ENCODE peak calls at places on chromosomes 6 and 20, in six cellular contexts. H is ascending aorta, Z is MM.1S, E is neural progenitor cell, K is PC-9, N is A549. B is an unnamed sample.

GRCh38 chr6:42306439-42307140 is 88.9 kb upstream of the MRPS10 start:
- DNase-seq in H (no peak), N (no peak), Z (no peak), K (no peak), E (no peak), B (no peak)

GRCh38 chr6:3261921-3262320 is 3.2 kb downstream of the PSMG4 start:
- DNase-seq in K (no peak), E (no peak), Z (no peak), H (no peak), N (no peak), B (no peak)

GRCh38 chr6:104322849-104323248 is 536.9 kb downstream of the HACE1 start:
- DNase-seq in N (no peak), E (no peak), K (no peak), H (no peak), Z (no peak), B (no peak)

GRCh38 chr20:14997791-14998190 is 660.4 kb upstream of the FLRT3 start:
- DNase-seq in Z (no peak), E (no peak), K (peak; percentile 10), N (no peak), H (no peak), B (no peak)

GRCh38 chr20:58651823-58652605 is 931 bp downstream of the STX16 start:
- DNase-seq in H (no peak), Z (peak; percentile 84), K (peak; percentile 40), N (peak; percentile 72), E (peak; percentile 73), B (peak; percentile 79)

GRCh38 chr6:130421567-130421966 is 55.8 kb downstream of the TMEM200A start:
- DNase-seq in K (no peak), Z (no peak), H (no peak), E (no peak), N (no peak), B (no peak)

GRCh38 chr6:126210398-126211075 is 129.4 kb upstream of the CENPW start:
- DNase-seq in E (no peak), K (no peak), N (no peak), H (no peak), Z (no peak), B (no peak)

GRCh38 chr6:45387236-45387635 is 9.5 kb upstream of the SUPT3H start:
- DNase-seq in H (no peak), E (no peak), K (no peak), Z (no peak), N (no peak), B (no peak)

GRCh38 chr6:155125916-155126315 is 130.8 kb downstream of the TIAM2 start:
- DNase-seq in N (no peak), K (no peak), E (no peak), H (no peak), Z (no peak), B (no peak)

GRCh38 chr20:3405139-3405538 is 2.3 kb downstream of the DNAAF9 start:
- DNase-seq in N (no peak), H (no peak), E (no peak), Z (no peak), K (no peak), B (no peak)

GRCh38 chr20:45269056-45269455 is 14.7 kb upstream of the SLPI start:
- DNase-seq in E (no peak), K (no peak), N (no peak), H (no peak), Z (no peak), B (no peak)

GRCh38 chr6:3341467-3341866 is 82.7 kb downstream of the PSMG4 start:
- DNase-seq in H (no peak), E (peak; percentile 69), N (no peak), Z (no peak), K (no peak), B (no peak)

GRCh38 chr6:43952746-43953145 is 174.5 kb downstream of the MRPL14 start:
- DNase-seq in K (no peak), E (no peak), H (no peak), N (no peak), Z (no peak), B (no peak)

GRCh38 chr20:4661191-4661590 is 60.5 kb upstream of the PRND start:
- DNase-seq in Z (peak; percentile 36), K (no peak), N (no peak), E (no peak), H (no peak), B (peak; percentile 31)

GRCh38 chr20:805713-806112 is 27.8 kb upstream of the FAM110A start:
- DNase-seq in Z (no peak), H (no peak), N (no peak), E (peak; percentile 70), K (no peak), B (peak; percentile 66)

GRCh38 chr20:52340036-52340634 is 148.6 kb upstream of the ZFP64 start:
- DNase-seq in H (no peak), E (no peak), Z (no peak), K (no peak), N (peak; percentile 3), B (no peak)

GRCh38 chr6:109738200-109738599 is 47.1 kb downstream of the FIG4 start:
- DNase-seq in Z (no peak), E (no peak), H (no peak), K (no peak), N (no peak), B (no peak)

GRCh38 chr6:106527979-106528378 is 101.3 kb downstream of the RTN4IP1 start:
- DNase-seq in E (no peak), H (no peak), Z (no peak), N (peak; percentile 40), K (no peak), B (no peak)

GRCh38 chr20:23412026-23412425 is 9.3 kb downstream of the NAPB start:
- DNase-seq in H (no peak), K (no peak), Z (no peak), N (no peak), E (no peak), B (no peak)

GRCh38 chr6:130928993-130929678 is 101.9 kb downstream of the SMLR1 start:
- DNase-seq in N (no peak), Z (no peak), H (no peak), E (no peak), K (no peak), B (no peak)

GRCh38 chr6:27890351-27891299 is 21.6 kb downstream of the OR2B2 start:
- DNase-seq in Z (peak; percentile 97), E (peak; percentile 87), H (no peak), K (peak; percentile 66), N (peak; percentile 66), B (peak; percentile 94)

GRCh38 chr6:152529364-152529763 is 107.8 kb downstream of the SYNE1 start:
- DNase-seq in E (no peak), H (no peak), K (no peak), Z (no peak), N (no peak), B (no peak)

GRCh38 chr6:138004423-138005287 is 102.6 kb downstream of the PERP start:
- DNase-seq in N (peak; percentile 19), Z (peak; percentile 71), H (no peak), E (peak; percentile 35), K (no peak), B (peak; percentile 61)

GRCh38 chr6:162541019-162541601 is 186.5 kb downstream of the PRKN start:
- DNase-seq in N (no peak), Z (no peak), K (no peak), E (no peak), H (no peak), B (no peak)
- H3K4me3 ChIP-seq in N (no peak overlapping the region), Z (no peak overlapping the region), K (no peak overlapping the region), E (no peak overlapping the region), H (no peak overlapping the region), B (no peak overlapping the region)

GRCh38 chr6:16713597-16713996 is 47.7 kb downstream of the ATXN1 start:
- DNase-seq in N (no peak), H (no peak), Z (no peak), K (no peak), E (no peak), B (no peak)

GRCh38 chr6:16712931-16713484 is 48.3 kb downstream of the ATXN1 start:
- DNase-seq in K (peak; percentile 45), H (peak; percentile 81), Z (no peak), E (no peak), N (no peak), B (no peak)

GRCh38 chr6:16711551-16712249 is 49.6 kb downstream of the ATXN1 start:
- DNase-seq in K (peak; percentile 80), Z (no peak), N (no peak), E (no peak), H (no peak), B (no peak)

GRCh38 chr6:16716450-16716858 is 44.8 kb downstream of the ATXN1 start:
- DNase-seq in Z (no peak), N (no peak), E (no peak), K (no peak), H (no peak), B (no peak)

DNA sequence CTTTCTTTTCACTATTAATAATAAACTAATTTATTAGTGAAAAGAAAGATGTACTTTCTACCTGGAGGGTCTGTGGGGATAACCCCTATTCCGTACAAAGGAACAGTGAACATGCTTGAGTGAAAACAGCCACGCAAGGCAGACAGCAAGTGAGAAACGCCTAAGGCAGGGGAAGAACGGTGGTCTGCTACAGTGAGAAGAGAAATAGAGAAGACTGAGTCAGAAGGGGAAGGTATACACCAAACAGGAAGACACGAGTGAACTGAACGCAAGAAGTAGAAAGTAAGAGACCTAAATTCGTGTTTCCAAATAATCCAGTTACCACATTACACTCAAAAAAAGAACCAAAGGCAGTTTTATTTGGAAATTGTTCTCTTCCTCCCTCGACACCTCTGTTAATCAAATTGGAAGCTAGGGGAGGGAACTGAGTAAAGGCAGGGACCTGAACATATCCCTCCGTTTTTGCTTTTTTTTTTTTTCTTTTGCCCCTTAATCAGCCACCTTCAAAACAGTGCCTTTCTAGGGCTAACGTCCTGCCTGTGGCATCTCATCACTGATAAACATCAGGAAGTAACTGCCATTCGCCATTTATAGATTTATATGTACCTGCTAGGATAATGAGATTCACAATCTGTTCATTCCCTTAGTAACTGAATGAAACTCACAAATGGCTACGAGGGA is 48.9 kb downstream of the ATXN1 start:
- DNase-seq in K (no peak), N (no peak), Z (no peak), E (no peak), H (no peak), B (no peak)
- H3K27ac ChIP-seq in K (peak overlapping the region; percentile 95), N (peak overlapping the region; percentile 79), Z (no peak overlapping the region), E (no peak overlapping the region), H (peak overlapping the region; percentile 67), B (no peak overlapping the region)

DNA sequence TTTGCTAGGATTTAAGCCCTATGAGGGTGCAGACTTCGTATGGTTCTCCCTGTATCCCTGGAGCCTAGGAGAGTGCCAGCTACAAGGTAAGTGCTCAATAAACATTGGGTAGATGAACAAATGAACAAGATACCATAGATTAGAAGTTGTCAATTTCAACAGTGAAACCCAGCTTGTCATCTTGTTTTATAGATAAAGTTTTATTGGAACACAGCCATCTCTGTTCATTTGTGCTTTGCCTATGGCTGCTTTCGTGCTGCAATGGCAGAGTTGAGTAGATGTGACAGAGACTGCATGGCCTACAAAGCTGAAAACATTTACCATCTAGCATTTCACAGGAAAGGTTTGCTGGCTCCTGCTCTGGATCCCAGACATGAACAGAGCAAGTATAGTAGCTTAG is 5.6 kb downstream of the DAAM2 start:
- DNase-seq in H (no peak), K (no peak), N (no peak), E (no peak), Z (no peak), B (no peak)
- H3K4me1 ChIP-seq in H (peaks cover 3% of the 10 kb centered on the region), K (no peaks in the 10 kb centered on the region), N (no peaks in the 10 kb centered on the region), E (peaks cover 3% of the 10 kb centered on the region), Z (no peaks in the 10 kb centered on the region), B (peaks cover 7% of the 10 kb centered on the region)

DNA sequence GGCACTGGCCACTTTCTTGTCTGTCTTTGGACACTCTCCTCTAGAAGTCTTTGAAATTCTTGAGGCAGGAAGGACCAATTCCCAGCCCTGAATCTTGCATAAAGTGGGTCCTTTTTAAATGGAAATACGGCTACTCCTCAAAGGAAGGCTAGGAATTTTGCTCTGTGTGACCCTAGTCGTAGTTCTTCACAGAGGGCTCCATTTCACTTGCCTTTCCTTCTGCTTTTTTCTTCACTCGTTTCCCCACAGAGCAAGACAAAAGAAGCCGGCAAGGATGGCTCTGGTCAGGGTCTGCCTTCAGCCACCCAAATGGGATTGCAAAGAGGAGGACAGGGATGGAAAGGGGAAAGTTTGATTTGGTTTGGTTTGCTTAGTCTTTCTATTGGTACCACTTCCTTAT is 25.8 kb downstream of the HLA-E start:
- DNase-seq in Z (no peak), N (no peak), K (no peak), E (peak; percentile 33), H (no peak), B (no peak)
- H3K4me3 ChIP-seq in Z (no peak overlapping the region), N (no peak overlapping the region), K (no peak overlapping the region), E (no peak overlapping the region), H (no peak overlapping the region), B (no peak overlapping the region)